ENCODE peak calls at places on chromosomes 13 and 19, in five cellular contexts. One of them, this sample, is unnamed.

GRCh38 chr13:91809161-91809560 is 410.7 kb downstream of the GPC5 start:
- DNase-seq in stimulated activated CD4-positive, alpha-beta T cell treated with anti-CD3 and anti-CD28 coated beads, Interleukin-2, amount 100 ng/mL, for 24 hours: no peak
- DNase-seq in BJ: no peak
- DNase-seq in AG09319: no peak
- DNase-seq in activated CD8-positive, alpha-beta T cell treated with anti-CD3 and anti-CD28 coated beads for 36 hours: no peak
- DNase-seq in this sample: no peak

GRCh38 chr19:37926255-37926654 is 19.2 kb downstream of the SIPA1L3 start:
- DNase-seq in stimulated activated CD4-positive, alpha-beta T cell treated with anti-CD3 and anti-CD28 coated beads, Interleukin-2, amount 100 ng/mL, for 24 hours: no peak
- DNase-seq in BJ: no peak
- DNase-seq in AG09319: no peak
- DNase-seq in activated CD8-positive, alpha-beta T cell treated with anti-CD3 and anti-CD28 coated beads for 36 hours: no peak
- DNase-seq in this sample: no peak

GRCh38 chr19:40663712-40664692 is 26.4 kb downstream of the NUMBL start:
- DNase-seq in stimulated activated CD4-positive, alpha-beta T cell treated with anti-CD3 and anti-CD28 coated beads, Interleukin-2, amount 100 ng/mL, for 24 hours: peak
- DNase-seq in BJ: no peak
- DNase-seq in AG09319: no peak
- DNase-seq in activated CD8-positive, alpha-beta T cell treated with anti-CD3 and anti-CD28 coated beads for 36 hours: peak
- DNase-seq in this sample: no peak

GRCh38 chr13:28492527-28493367 is 2.2 kb downstream of the FLT1 start:
- DNase-seq in stimulated activated CD4-positive, alpha-beta T cell treated with anti-CD3 and anti-CD28 coated beads, Interleukin-2, amount 100 ng/mL, for 24 hours: peak
- DNase-seq in BJ: peak
- DNase-seq in AG09319: no peak
- DNase-seq in activated CD8-positive, alpha-beta T cell treated with anti-CD3 and anti-CD28 coated beads for 36 hours: peak
- DNase-seq in this sample: no peak

GRCh38 chr19:33686687-33687541 is 65.2 kb downstream of the CHST8 start:
- DNase-seq in stimulated activated CD4-positive, alpha-beta T cell treated with anti-CD3 and anti-CD28 coated beads, Interleukin-2, amount 100 ng/mL, for 24 hours: no peak
- DNase-seq in BJ: no peak
- DNase-seq in AG09319: no peak
- DNase-seq in activated CD8-positive, alpha-beta T cell treated with anti-CD3 and anti-CD28 coated beads for 36 hours: no peak
- DNase-seq in this sample: no peak

GRCh38 chr13:98060282-98060681 is 82.6 kb upstream of the FARP1 start:
- DNase-seq in stimulated activated CD4-positive, alpha-beta T cell treated with anti-CD3 and anti-CD28 coated beads, Interleukin-2, amount 100 ng/mL, for 24 hours: no peak
- DNase-seq in BJ: no peak
- DNase-seq in AG09319: no peak
- DNase-seq in activated CD8-positive, alpha-beta T cell treated with anti-CD3 and anti-CD28 coated beads for 36 hours: no peak
- DNase-seq in this sample: no peak

GRCh38 chr13:95627590-95627989 is 16.9 kb downstream of the DZIP1 start:
- DNase-seq in stimulated activated CD4-positive, alpha-beta T cell treated with anti-CD3 and anti-CD28 coated beads, Interleukin-2, amount 100 ng/mL, for 24 hours: no peak
- DNase-seq in BJ: no peak
- DNase-seq in AG09319: no peak
- DNase-seq in activated CD8-positive, alpha-beta T cell treated with anti-CD3 and anti-CD28 coated beads for 36 hours: no peak
- DNase-seq in this sample: no peak

GRCh38 chr19:2594319-2594718 is 108.2 kb downstream of the GNG7 start:
- DNase-seq in stimulated activated CD4-positive, alpha-beta T cell treated with anti-CD3 and anti-CD28 coated beads, Interleukin-2, amount 100 ng/mL, for 24 hours: no peak
- DNase-seq in BJ: no peak
- DNase-seq in AG09319: no peak
- DNase-seq in activated CD8-positive, alpha-beta T cell treated with anti-CD3 and anti-CD28 coated beads for 36 hours: no peak
- DNase-seq in this sample: no peak

GRCh38 chr13:51221674-51222509 is at the start of gene FAM124A:
- DNase-seq in stimulated activated CD4-positive, alpha-beta T cell treated with anti-CD3 and anti-CD28 coated beads, Interleukin-2, amount 100 ng/mL, for 24 hours: peak
- DNase-seq in BJ: no peak
- DNase-seq in AG09319: no peak
- DNase-seq in activated CD8-positive, alpha-beta T cell treated with anti-CD3 and anti-CD28 coated beads for 36 hours: peak
- DNase-seq in this sample: peak

GRCh38 chr19:16285769-16286564 is 38.7 kb upstream of the KLF2 start:
- DNase-seq in stimulated activated CD4-positive, alpha-beta T cell treated with anti-CD3 and anti-CD28 coated beads, Interleukin-2, amount 100 ng/mL, for 24 hours: no peak
- DNase-seq in BJ: no peak
- DNase-seq in AG09319: no peak
- DNase-seq in activated CD8-positive, alpha-beta T cell treated with anti-CD3 and anti-CD28 coated beads for 36 hours: no peak
- DNase-seq in this sample: no peak

GRCh38 chr19:38264486-38265212 is at the start of gene SPINT2:
- DNase-seq in stimulated activated CD4-positive, alpha-beta T cell treated with anti-CD3 and anti-CD28 coated beads, Interleukin-2, amount 100 ng/mL, for 24 hours: peak
- DNase-seq in BJ: no peak
- DNase-seq in AG09319: no peak
- DNase-seq in activated CD8-positive, alpha-beta T cell treated with anti-CD3 and anti-CD28 coated beads for 36 hours: peak
- DNase-seq in this sample: no peak

GRCh38 chr13:110055089-110055488 is 251.9 kb downstream of the COL4A1 start:
- DNase-seq in stimulated activated CD4-positive, alpha-beta T cell treated with anti-CD3 and anti-CD28 coated beads, Interleukin-2, amount 100 ng/mL, for 24 hours: no peak
- DNase-seq in BJ: no peak
- DNase-seq in AG09319: no peak
- DNase-seq in activated CD8-positive, alpha-beta T cell treated with anti-CD3 and anti-CD28 coated beads for 36 hours: peak
- DNase-seq in this sample: no peak

GRCh38 chr13:113364371-113364932 is 522 bp upstream of the GRTP1 start:
- DNase-seq in stimulated activated CD4-positive, alpha-beta T cell treated with anti-CD3 and anti-CD28 coated beads, Interleukin-2, amount 100 ng/mL, for 24 hours: no peak
- DNase-seq in BJ: no peak
- DNase-seq in AG09319: no peak
- DNase-seq in activated CD8-positive, alpha-beta T cell treated with anti-CD3 and anti-CD28 coated beads for 36 hours: no peak
- DNase-seq in this sample: peak

GRCh38 chr19:10780368-10780767 is 55.6 kb downstream of the TMED1 start:
- DNase-seq in stimulated activated CD4-positive, alpha-beta T cell treated with anti-CD3 and anti-CD28 coated beads, Interleukin-2, amount 100 ng/mL, for 24 hours: no peak
- DNase-seq in BJ: no peak
- DNase-seq in AG09319: no peak
- DNase-seq in activated CD8-positive, alpha-beta T cell treated with anti-CD3 and anti-CD28 coated beads for 36 hours: no peak
- DNase-seq in this sample: no peak

GRCh38 chr19:13164370-13165090 is 14.3 kb downstream of the IER2 start:
- DNase-seq in stimulated activated CD4-positive, alpha-beta T cell treated with anti-CD3 and anti-CD28 coated beads, Interleukin-2, amount 100 ng/mL, for 24 hours: peak
- DNase-seq in BJ: no peak
- DNase-seq in AG09319: no peak
- DNase-seq in activated CD8-positive, alpha-beta T cell treated with anti-CD3 and anti-CD28 coated beads for 36 hours: peak
- DNase-seq in this sample: peak

GRCh38 chr13:35917252-35917941 is 213.8 kb downstream of the DCLK1 start:
- DNase-seq in stimulated activated CD4-positive, alpha-beta T cell treated with anti-CD3 and anti-CD28 coated beads, Interleukin-2, amount 100 ng/mL, for 24 hours: no peak
- DNase-seq in BJ: no peak
- DNase-seq in AG09319: no peak
- DNase-seq in activated CD8-positive, alpha-beta T cell treated with anti-CD3 and anti-CD28 coated beads for 36 hours: no peak
- DNase-seq in this sample: no peak

GRCh38 chr13:97945792-97946419 is 7.6 kb upstream of the IPO5 start:
- DNase-seq in stimulated activated CD4-positive, alpha-beta T cell treated with anti-CD3 and anti-CD28 coated beads, Interleukin-2, amount 100 ng/mL, for 24 hours: no peak
- DNase-seq in BJ: no peak
- DNase-seq in AG09319: no peak
- DNase-seq in activated CD8-positive, alpha-beta T cell treated with anti-CD3 and anti-CD28 coated beads for 36 hours: peak
- DNase-seq in this sample: no peak

GRCh38 chr13:98445340-98446233 is 131.3 kb downstream of the STK24 start:
- DNase-seq in stimulated activated CD4-positive, alpha-beta T cell treated with anti-CD3 and anti-CD28 coated beads, Interleukin-2, amount 100 ng/mL, for 24 hours: peak
- DNase-seq in BJ: no peak
- DNase-seq in AG09319: no peak
- DNase-seq in activated CD8-positive, alpha-beta T cell treated with anti-CD3 and anti-CD28 coated beads for 36 hours: peak
- DNase-seq in this sample: peak

GRCh38 chr13:74794147-74794546 is 659.9 kb upstream of the KLF12 start:
- DNase-seq in stimulated activated CD4-positive, alpha-beta T cell treated with anti-CD3 and anti-CD28 coated beads, Interleukin-2, amount 100 ng/mL, for 24 hours: no peak
- DNase-seq in BJ: no peak
- DNase-seq in AG09319: no peak
- DNase-seq in activated CD8-positive, alpha-beta T cell treated with anti-CD3 and anti-CD28 coated beads for 36 hours: no peak
- DNase-seq in this sample: no peak

GRCh38 chr13:108947551-108948030 is 318.2 kb downstream of the MYO16 start:
- DNase-seq in stimulated activated CD4-positive, alpha-beta T cell treated with anti-CD3 and anti-CD28 coated beads, Interleukin-2, amount 100 ng/mL, for 24 hours: no peak
- DNase-seq in BJ: peak
- DNase-seq in AG09319: peak
- DNase-seq in activated CD8-positive, alpha-beta T cell treated with anti-CD3 and anti-CD28 coated beads for 36 hours: no peak
- DNase-seq in this sample: peak

GRCh38 chr19:19782783-19783182 is 38.8 kb downstream of the ZNF506 start:
- DNase-seq in stimulated activated CD4-positive, alpha-beta T cell treated with anti-CD3 and anti-CD28 coated beads, Interleukin-2, amount 100 ng/mL, for 24 hours: peak
- DNase-seq in BJ: no peak
- DNase-seq in AG09319: no peak
- DNase-seq in activated CD8-positive, alpha-beta T cell treated with anti-CD3 and anti-CD28 coated beads for 36 hours: peak
- DNase-seq in this sample: no peak

GRCh38 chr19:6125571-6125989 is 9.9 kb upstream of the ACSBG2 start:
- DNase-seq in stimulated activated CD4-positive, alpha-beta T cell treated with anti-CD3 and anti-CD28 coated beads, Interleukin-2, amount 100 ng/mL, for 24 hours: peak
- DNase-seq in BJ: no peak
- DNase-seq in AG09319: peak
- DNase-seq in activated CD8-positive, alpha-beta T cell treated with anti-CD3 and anti-CD28 coated beads for 36 hours: peak
- DNase-seq in this sample: peak

GRCh38 chr13:76012091-76012721 is 376.1 kb downstream of the LMO7 start:
- DNase-seq in stimulated activated CD4-positive, alpha-beta T cell treated with anti-CD3 and anti-CD28 coated beads, Interleukin-2, amount 100 ng/mL, for 24 hours: no peak
- DNase-seq in BJ: no peak
- DNase-seq in AG09319: no peak
- DNase-seq in activated CD8-positive, alpha-beta T cell treated with anti-CD3 and anti-CD28 coated beads for 36 hours: no peak
- DNase-seq in this sample: no peak

GRCh38 chr13:97307882-97308624 is 85.9 kb downstream of the MBNL2 start:
- DNase-seq in stimulated activated CD4-positive, alpha-beta T cell treated with anti-CD3 and anti-CD28 coated beads, Interleukin-2, amount 100 ng/mL, for 24 hours: no peak
- DNase-seq in BJ: no peak
- DNase-seq in AG09319: no peak
- DNase-seq in activated CD8-positive, alpha-beta T cell treated with anti-CD3 and anti-CD28 coated beads for 36 hours: no peak
- DNase-seq in this sample: no peak

GRCh38 chr19:4929186-4929585 is 19.9 kb downstream of the UHRF1 start:
- DNase-seq in stimulated activated CD4-positive, alpha-beta T cell treated with anti-CD3 and anti-CD28 coated beads, Interleukin-2, amount 100 ng/mL, for 24 hours: no peak
- DNase-seq in BJ: no peak
- DNase-seq in AG09319: no peak
- DNase-seq in activated CD8-positive, alpha-beta T cell treated with anti-CD3 and anti-CD28 coated beads for 36 hours: no peak
- DNase-seq in this sample: no peak

GRCh38 chr19:3094638-3095374 is 644 bp downstream of the GNA11 start:
- DNase-seq in stimulated activated CD4-positive, alpha-beta T cell treated with anti-CD3 and anti-CD28 coated beads, Interleukin-2, amount 100 ng/mL, for 24 hours: no peak
- DNase-seq in BJ: no peak
- DNase-seq in AG09319: no peak
- DNase-seq in activated CD8-positive, alpha-beta T cell treated with anti-CD3 and anti-CD28 coated beads for 36 hours: peak
- DNase-seq in this sample: peak

GRCh38 chr13:99265823-99266426 is 7.7 kb upstream of the GPR18 start:
- DNase-seq in stimulated activated CD4-positive, alpha-beta T cell treated with anti-CD3 and anti-CD28 coated beads, Interleukin-2, amount 100 ng/mL, for 24 hours: no peak
- DNase-seq in BJ: no peak
- DNase-seq in AG09319: no peak
- DNase-seq in activated CD8-positive, alpha-beta T cell treated with anti-CD3 and anti-CD28 coated beads for 36 hours: no peak
- DNase-seq in this sample: no peak

GRCh38 chr13:28059214-28059613 is 41.2 kb downstream of the FLT3 start:
- DNase-seq in stimulated activated CD4-positive, alpha-beta T cell treated with anti-CD3 and anti-CD28 coated beads, Interleukin-2, amount 100 ng/mL, for 24 hours: peak
- DNase-seq in BJ: no peak
- DNase-seq in AG09319: no peak
- DNase-seq in activated CD8-positive, alpha-beta T cell treated with anti-CD3 and anti-CD28 coated beads for 36 hours: peak
- DNase-seq in this sample: peak